ENCODE peak calls at places on chromosomes 7 and 10, in four cellular contexts. D is right lobe of liver, E is left ventricle myocardium inferior, M is epithelial cell of esophagus. L is an unnamed sample.

GRCh38 chr10:5628798-5629788 is 37.3 kb downstream of the ASB13 start:
- DNase-seq in D (no peak), E (no peak), M (no peak), L (peak)

GRCh38 chr10:71863203-71863602 is 12.2 kb upstream of the PSAP start:
- DNase-seq in D (no peak), E (no peak), M (no peak), L (peak)

GRCh38 chr7:23469150-23469960 is 936 bp downstream of the IGF2BP3 start:
- DNase-seq in D (no peak), E (no peak), M (peak), L (peak)

GRCh38 chr10:16953270-16953669 is 136.0 kb upstream of the RSU1 start:
- DNase-seq in D (no peak), E (no peak), M (peak), L (no peak)

GRCh38 chr7:19969859-19970493 is 196.6 kb upstream of the TMEM196 start:
- DNase-seq in D (no peak), E (no peak), M (peak), L (no peak)

GRCh38 chr10:113681533-113682470 is 2.1 kb downstream of the CASP7 start:
- DNase-seq in D (no peak), E (no peak), M (no peak), L (no peak)

GRCh38 chr10:96814264-96814663 is 17.8 kb upstream of the LCOR start:
- DNase-seq in D (no peak), E (no peak), M (peak), L (peak)

GRCh38 chr7:90312745-90313144 is 8.4 kb downstream of the FAM237B start:
- DNase-seq in D (no peak), E (no peak), M (peak), L (peak)

GRCh38 chr7:116284390-116284789 is 74.1 kb downstream of the TES start:
- DNase-seq in D (no peak), E (no peak), M (peak), L (peak)

GRCh38 chr7:85114342-85114741 is 72.5 kb downstream of the SEMA3D start:
- DNase-seq in D (no peak), E (no peak), M (peak), L (no peak)
- TF ChIP-seq CTCF in D (no peak), E (no peak), M (no peak), L (no peak)

GRCh38 chr10:14905890-14906289 is 27.2 kb downstream of the SUV39H2 start:
- DNase-seq in D (no peak), E (no peak), M (no peak), L (no peak)
- TF ChIP-seq CTCF in D (no peak), E (no peak), M (no peak), L (no peak)

DNA sequence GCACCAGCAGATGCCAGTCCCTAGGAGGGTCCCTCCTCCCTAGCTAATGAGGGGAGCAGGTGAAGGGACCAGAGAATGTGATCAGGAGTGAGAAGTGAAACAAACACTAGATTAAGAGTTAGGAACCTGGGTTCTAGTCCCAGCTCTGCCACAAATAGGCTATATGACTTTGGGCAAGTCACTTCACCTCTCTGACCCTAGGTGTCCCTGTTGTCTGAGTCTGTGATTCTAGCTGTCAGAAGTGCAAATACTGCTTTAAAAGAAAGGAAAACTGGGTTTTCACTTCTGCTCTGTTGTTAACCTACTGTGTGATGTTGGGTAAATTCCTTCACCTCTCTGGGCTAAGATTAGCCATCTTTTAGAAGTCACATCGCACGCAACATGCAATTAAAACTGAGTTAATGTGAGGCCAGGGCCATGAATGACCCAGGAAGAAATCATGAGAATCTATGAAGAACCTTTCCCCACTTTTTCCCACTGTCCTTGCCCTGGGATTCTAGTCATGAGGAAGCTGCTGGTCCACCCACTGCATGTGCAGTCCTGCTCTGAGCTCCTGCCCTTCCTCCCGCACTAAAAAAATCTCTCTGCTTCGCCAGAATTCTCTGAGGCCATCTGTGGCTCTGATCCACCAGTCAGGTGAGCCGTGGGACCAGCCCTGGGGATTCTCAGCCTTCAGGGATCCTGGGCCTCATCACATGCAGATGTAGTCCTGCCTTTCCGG is 181.8 kb downstream of the PLXNA4 start:
- DNase-seq in D (no peak), E (no peak), M (no peak), L (peak)
- TF ChIP-seq CTCF in D (peak), E (peak), M (no peak), L (peak)

DNA sequence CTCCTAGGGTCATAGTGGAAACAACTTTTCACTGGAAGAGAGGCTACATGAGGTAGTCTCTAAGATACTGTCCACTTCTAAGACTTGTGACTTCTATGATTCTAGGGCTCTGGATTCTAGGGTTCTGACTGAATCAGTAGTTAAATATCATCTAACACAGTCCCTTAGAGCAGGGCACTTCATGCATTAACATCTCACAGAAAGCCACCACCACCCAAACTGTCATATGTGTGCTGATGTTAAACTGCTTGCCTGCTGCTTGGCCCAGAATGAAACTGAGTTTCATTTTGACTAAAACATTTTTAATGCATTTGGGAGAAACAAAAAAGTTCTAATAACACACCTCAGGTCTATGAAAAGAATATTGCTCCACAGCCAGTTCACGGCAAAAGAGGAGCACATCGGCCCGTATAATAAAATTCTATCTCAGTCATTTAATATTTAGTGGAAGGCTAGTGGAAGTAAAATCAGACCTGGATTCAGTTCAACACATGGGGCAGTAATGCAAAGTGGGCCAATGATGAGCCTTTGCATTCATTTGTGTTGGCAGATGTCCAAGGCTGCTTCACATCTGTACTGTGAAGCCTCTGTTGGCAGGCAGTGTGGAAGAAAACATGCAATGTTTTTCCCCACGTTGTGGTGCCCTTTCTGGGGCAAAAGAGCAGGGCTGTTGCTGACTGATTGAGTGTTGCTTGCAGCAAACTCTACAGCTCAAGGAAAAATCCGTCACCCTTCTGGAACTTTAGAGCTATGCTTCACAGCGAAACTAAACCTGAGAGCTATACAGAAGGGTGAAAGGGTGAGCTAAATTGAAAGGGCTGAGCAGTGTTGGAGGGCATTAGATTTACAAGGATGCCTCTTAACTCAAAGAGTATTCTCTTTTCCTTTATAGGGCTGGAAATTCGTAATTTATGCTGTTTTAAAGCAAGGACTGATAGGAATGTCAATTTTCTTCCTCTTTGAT is 33.5 kb upstream of the AUTS2 start:
- DNase-seq in D (no peak), E (no peak), M (no peak), L (no peak)
- TF ChIP-seq CTCF in D (no peak), E (no peak), M (no peak), L (no peak)

GRCh38 chr10:92074126-92074887 is 150.7 kb downstream of the BTAF1 start:
- DNase-seq in D (no peak), E (no peak), M (peak), L (peak)
- TF ChIP-seq CTCF in D (peak), E (peak), M (peak), L (peak)

DNA sequence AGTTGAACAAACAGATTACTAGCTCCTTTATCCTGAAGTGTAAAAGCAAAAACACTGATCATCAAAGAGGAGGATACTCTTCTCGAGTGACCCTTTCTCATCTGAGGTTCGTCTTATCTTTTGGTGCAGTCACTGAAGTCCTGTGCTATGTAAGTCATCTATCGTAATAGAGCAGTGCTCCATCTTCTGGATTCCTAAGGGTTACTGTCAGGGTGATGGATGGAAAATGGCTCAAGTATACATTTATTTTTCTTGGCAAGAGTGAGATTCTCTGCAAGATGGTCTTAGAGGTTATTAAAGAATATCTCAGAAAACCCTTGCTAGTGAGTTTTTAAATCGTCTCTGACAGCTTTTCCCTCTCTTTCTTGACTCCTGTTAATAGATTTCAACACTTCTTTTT is 12.4 kb downstream of the PRKG1 start:
- DNase-seq in D (no peak), E (no peak), M (no peak), L (no peak)
- TF ChIP-seq CTCF in D (no peak), E (no peak), M (no peak), L (no peak)

DNA sequence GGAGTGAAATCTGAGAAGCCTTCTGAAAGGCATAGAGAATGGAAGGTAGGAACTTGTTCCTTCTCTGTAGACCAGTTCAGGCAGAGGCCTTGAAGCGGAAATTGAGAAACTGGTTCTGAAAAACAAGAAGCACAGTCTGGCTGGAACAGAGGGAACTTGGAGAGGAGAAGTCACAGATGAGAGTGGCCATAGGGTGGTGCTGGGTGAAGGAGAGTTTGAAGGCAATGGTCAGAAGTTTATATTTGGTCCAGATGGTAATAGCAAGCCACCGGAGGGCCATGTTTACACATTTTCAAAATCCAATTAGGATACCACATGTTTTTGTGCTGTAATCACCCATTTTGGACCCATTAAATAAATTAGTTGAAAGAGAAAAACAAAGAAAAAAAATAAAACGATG is 692.5 kb downstream of the INHBA start:
- DNase-seq in D (no peak), E (no peak), M (peak), L (no peak)
- TF ChIP-seq CTCF in D (no peak), E (no peak), M (no peak), L (no peak)

DNA sequence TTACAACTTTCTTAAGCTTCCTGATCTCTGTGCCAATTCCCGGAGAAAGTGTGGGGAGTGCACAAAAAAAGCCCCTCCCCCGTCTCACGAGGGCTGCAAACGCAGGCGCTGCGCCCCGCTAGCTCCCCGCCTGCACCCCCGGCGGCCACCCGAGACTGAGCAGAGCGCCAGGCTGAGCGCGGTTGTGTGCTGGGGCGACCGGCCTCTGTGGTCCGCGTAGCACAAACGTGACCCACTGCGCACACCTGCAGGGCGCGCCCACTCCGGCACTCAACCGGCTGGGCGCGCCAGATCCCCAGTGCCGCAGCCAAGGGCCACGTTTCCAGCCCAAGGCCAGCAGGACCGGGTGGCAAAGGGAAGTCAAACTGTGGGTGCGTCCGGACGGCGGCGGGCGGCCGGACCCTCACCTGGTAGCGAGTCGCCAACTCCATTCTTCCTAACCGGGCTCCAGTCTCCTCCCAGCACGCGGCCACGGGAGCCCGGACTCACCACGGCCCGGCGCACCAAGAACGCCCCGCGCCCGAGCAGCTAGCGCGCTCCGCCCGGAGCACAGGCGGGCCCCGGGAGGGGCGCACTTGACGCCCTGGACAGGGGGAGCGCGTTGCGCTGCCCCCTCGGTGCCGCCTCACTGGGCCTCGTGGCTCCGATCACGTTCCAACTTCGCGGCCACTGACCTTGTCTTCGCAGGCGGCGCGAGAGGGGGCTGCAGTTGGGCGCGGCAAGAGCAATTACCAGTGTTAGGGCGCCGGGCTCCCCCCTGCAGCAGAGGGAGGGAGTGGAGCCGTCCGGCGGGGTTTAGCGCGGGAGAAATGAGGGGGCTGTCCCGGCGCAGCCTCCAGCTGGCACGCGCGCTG is at the start of gene CDCA7L:
- DNase-seq in D (peak), E (peak), M (peak), L (peak)
- TF ChIP-seq CTCF in D (no peak), E (no peak), M (no peak), L (no peak)

GRCh38 chr10:61097026-61097425 is 153.0 kb upstream of the RHOBTB1 start:
- DNase-seq in D (no peak), E (no peak), M (no peak), L (no peak)

GRCh38 chr10:61096056-61096455 is 152.1 kb upstream of the RHOBTB1 start:
- DNase-seq in D (no peak), E (no peak), M (no peak), L (no peak)

GRCh38 chr10:61091531-61091930 is 147.5 kb upstream of the RHOBTB1 start:
- DNase-seq in D (no peak), E (no peak), M (no peak), L (no peak)
- TF ChIP-seq CTCF in D (no peak), E (no peak), M (no peak), L (no peak)

L was measured in MCF 10A.